ENCODE peak calls at places on chromosome 3, in nine cellular contexts. E is type B pancreatic cell; H is B cell; U is neuronal stem cell; G is NCI-H1092 treated with DMSO at 0.1 percent for 48 hours; C is T-helper 2 cell treated with Interferon-gamma antibody and Interleukin-4, amounts not matched to agents 5 μg/mL and 100 μg/mL, for 36 hours; T is ELR; V is activated T-cell treated with anti-CD3 and anti-CD28 coated beads for 24 hours; F is T1000. Z is an unnamed sample.

GRCh38 chr3:31709005-31709404 is 176.3 kb downstream of the STT3B start:
- DNase-seq in G (no peak), F (no peak), E (no peak), U (no peak), V (no peak), H (no peak), T (no peak), C (no peak), Z (no peak)

GRCh38 chr3:59773970-59774369 is 724.1 kb upstream of the CFAP20DC start:
- DNase-seq in G (peak), C (no peak), U (no peak), E (no peak), V (no peak), T (no peak), F (no peak), H (no peak), Z (no peak)

GRCh38 chr3:13599887-13600450 is 51.0 kb downstream of the FBLN2 start:
- DNase-seq in G (no peak), H (no peak), F (no peak), U (no peak), T (no peak), C (no peak), E (no peak), V (no peak), Z (no peak)

GRCh38 chr3:152466784-152467183 is 198.1 kb downstream of the MBNL1 start:
- DNase-seq in C (no peak), F (no peak), T (peak), V (no peak), G (no peak), H (no peak), U (no peak), E (no peak), Z (no peak)

GRCh38 chr3:65951836-65952505 is 86.7 kb downstream of the MAGI1 start:
- DNase-seq in F (no peak), H (no peak), U (no peak), C (no peak), V (no peak), G (no peak), T (peak), E (no peak), Z (no peak)

GRCh38 chr3:169811606-169812123 is 1.0 kb upstream of the LRRIQ4 start:
- DNase-seq in T (peak), E (no peak), C (no peak), V (no peak), F (no peak), H (peak), U (no peak), G (peak), Z (peak)

GRCh38 chr3:128763967-128764366 is 38.0 kb downstream of the RAB7A start:
- DNase-seq in F (no peak), V (peak), U (no peak), C (peak), E (no peak), T (no peak), H (no peak), G (no peak), Z (no peak)

GRCh38 chr3:121855555-121855954 is 20.5 kb downstream of the EAF2 start:
- DNase-seq in U (no peak), H (no peak), C (no peak), E (no peak), F (no peak), V (no peak), T (no peak), G (no peak), Z (no peak)

GRCh38 chr3:32203854-32204253 is 34.6 kb upstream of the CMTM8 start:
- DNase-seq in F (no peak), C (no peak), G (no peak), E (no peak), V (no peak), H (no peak), T (peak), U (no peak), Z (no peak)

GRCh38 chr3:180295811-180296210 is 259.1 kb upstream of the PEX5L start:
- DNase-seq in H (no peak), U (no peak), E (no peak), C (no peak), T (no peak), V (no peak), F (no peak), G (no peak), Z (no peak)

GRCh38 chr3:57597973-57598351 is 818 bp upstream of the ARF4 start:
- DNase-seq in C (no peak), V (no peak), F (no peak), E (no peak), H (no peak), U (no peak), T (peak), G (peak), Z (no peak)

GRCh38 chr3:112646623-112647022 is 5.7 kb upstream of the CCDC80 start:
- DNase-seq in E (no peak), V (no peak), H (no peak), F (no peak), U (no peak), G (no peak), C (no peak), T (peak), Z (peak)

GRCh38 chr3:43086460-43087165 is 19.3 kb downstream of the POMGNT2 start:
- DNase-seq in H (no peak), U (no peak), G (no peak), T (peak), F (no peak), V (no peak), E (no peak), C (no peak), Z (peak)

GRCh38 chr3:147943265-147943945 is 534.2 kb downstream of the ZIC1 start:
- DNase-seq in G (no peak), U (no peak), C (no peak), T (peak), V (no peak), E (no peak), F (peak), H (no peak), Z (no peak)

GRCh38 chr3:12911881-12912415 is 70.6 kb upstream of the RPL32 start:
- DNase-seq in F (no peak), H (no peak), E (no peak), C (no peak), U (no peak), G (no peak), V (no peak), T (no peak), Z (no peak)

GRCh38 chr3:108031893-108032292 is 58.9 kb downstream of the CD47 start:
- DNase-seq in G (no peak), F (no peak), U (no peak), C (no peak), T (peak), H (no peak), E (no peak), V (no peak), Z (no peak)

GRCh38 chr3:169022457-169022856 is 641.1 kb downstream of the MECOM start:
- DNase-seq in H (no peak), U (no peak), V (no peak), F (no peak), C (no peak), T (no peak), G (no peak), E (no peak), Z (no peak)

GRCh38 chr3:61565569-61565968 is 4.2 kb downstream of the PTPRG start:
- DNase-seq in F (no peak), G (no peak), H (no peak), C (no peak), V (no peak), E (no peak), U (no peak), T (peak), Z (no peak)

GRCh38 chr3:66638717-66639116 is 137.9 kb upstream of the LRIG1 start:
- DNase-seq in F (no peak), G (no peak), T (peak), V (no peak), C (no peak), H (no peak), E (no peak), U (no peak), Z (no peak)

GRCh38 chr3:113968986-113969385 is 21.2 kb downstream of the ZDHHC23 start:
- DNase-seq in H (no peak), C (no peak), U (no peak), T (no peak), F (no peak), G (no peak), V (no peak), E (no peak), Z (peak)

GRCh38 chr3:114496874-114497273 is 203.0 kb downstream of the TIGIT start:
- DNase-seq in T (peak), V (no peak), E (no peak), U (no peak), F (no peak), H (no peak), G (no peak), C (no peak), Z (no peak)